ENCODE peak calls at places on chromosomes 1 and 21, in seven cellular contexts. One of them, this sample, is unnamed.
A peak's percentile ranks its signal among the peaks of the same experiment; 100 is the strongest.

GRCh38 chr1:201883786-201884185 is 4.9 kb upstream of the SHISA4 start:
- DNase-seq in GM12865: peak; percentile 10
- DNase-seq in T1000: no peak
- DNase-seq in psoas muscle: peak; percentile 75
- DNase-seq in RWPE1: peak; percentile 82
- DNase-seq in heart right ventricle: no peak
- DNase-seq in activated T-cell treated with anti-CD3 and anti-CD28 coated beads for 48 hours: no peak
- DNase-seq in this sample: no peak

GRCh38 chr21:38945536-38946245 is 140.0 kb downstream of the ETS2 start:
- DNase-seq in activated T-cell treated with anti-CD3 and anti-CD28 coated beads for 48 hours: no peak
- DNase-seq in psoas muscle: no peak
- DNase-seq in RWPE1: no peak
- DNase-seq in T1000: no peak
- DNase-seq in GM12865: no peak
- DNase-seq in heart right ventricle: no peak
- DNase-seq in this sample: peak; percentile 61

GRCh38 chr1:39789571-39790110 is 976 bp upstream of the BMP8B start:
- DNase-seq in RWPE1: no peak
- DNase-seq in T1000: no peak
- DNase-seq in activated T-cell treated with anti-CD3 and anti-CD28 coated beads for 48 hours: no peak
- DNase-seq in psoas muscle: no peak
- DNase-seq in heart right ventricle: no peak
- DNase-seq in GM12865: no peak
- DNase-seq in this sample: no peak

GRCh38 chr1:71357708-71358107 is 276.9 kb upstream of the ZRANB2 start:
- DNase-seq in psoas muscle: no peak
- DNase-seq in T1000: no peak
- DNase-seq in GM12865: no peak
- DNase-seq in RWPE1: no peak
- DNase-seq in activated T-cell treated with anti-CD3 and anti-CD28 coated beads for 48 hours: no peak
- DNase-seq in heart right ventricle: peak; percentile 3
- DNase-seq in this sample: no peak

GRCh38 chr1:244920911-244921310 is 56.6 kb upstream of the HNRNPU start:
- DNase-seq in T1000: no peak
- DNase-seq in activated T-cell treated with anti-CD3 and anti-CD28 coated beads for 48 hours: no peak
- DNase-seq in heart right ventricle: no peak
- DNase-seq in RWPE1: no peak
- DNase-seq in GM12865: peak; percentile 67
- DNase-seq in psoas muscle: peak; percentile 63
- DNase-seq in this sample: no peak

GRCh38 chr21:44054710-44055109 is 42.6 kb downstream of the TRAPPC10 start:
- DNase-seq in psoas muscle: no peak
- DNase-seq in RWPE1: no peak
- DNase-seq in heart right ventricle: no peak
- DNase-seq in T1000: no peak
- DNase-seq in activated T-cell treated with anti-CD3 and anti-CD28 coated beads for 48 hours: no peak
- DNase-seq in GM12865: no peak
- DNase-seq in this sample: no peak

GRCh38 chr1:181551249-181551648 is 67.9 kb downstream of the CACNA1E start:
- DNase-seq in activated T-cell treated with anti-CD3 and anti-CD28 coated beads for 48 hours: no peak
- DNase-seq in T1000: no peak
- DNase-seq in GM12865: no peak
- DNase-seq in RWPE1: no peak
- DNase-seq in heart right ventricle: no peak
- DNase-seq in psoas muscle: no peak
- DNase-seq in this sample: no peak

GRCh38 chr21:14690886-14691285 is 144.8 kb upstream of the SAMSN1 start:
- DNase-seq in RWPE1: no peak
- DNase-seq in psoas muscle: no peak
- DNase-seq in heart right ventricle: no peak
- DNase-seq in GM12865: no peak
- DNase-seq in activated T-cell treated with anti-CD3 and anti-CD28 coated beads for 48 hours: no peak
- DNase-seq in T1000: no peak
- DNase-seq in this sample: no peak

GRCh38 chr1:64846573-64847430 is 101.9 kb downstream of the RAVER2 start:
- DNase-seq in T1000: no peak
- DNase-seq in activated T-cell treated with anti-CD3 and anti-CD28 coated beads for 48 hours: no peak
- DNase-seq in heart right ventricle: no peak
- DNase-seq in RWPE1: no peak
- DNase-seq in psoas muscle: no peak
- DNase-seq in GM12865: no peak
- DNase-seq in this sample: no peak

GRCh38 chr1:29502225-29502755 is 266.0 kb downstream of the PTPRU start:
- DNase-seq in heart right ventricle: no peak
- DNase-seq in T1000: no peak
- DNase-seq in activated T-cell treated with anti-CD3 and anti-CD28 coated beads for 48 hours: no peak
- DNase-seq in RWPE1: no peak
- DNase-seq in GM12865: no peak
- DNase-seq in psoas muscle: no peak
- DNase-seq in this sample: no peak

GRCh38 chr21:37564341-37564923 is 197.9 kb downstream of the DYRK1A start:
- DNase-seq in psoas muscle: peak; percentile 93
- DNase-seq in RWPE1: peak; percentile 83
- DNase-seq in activated T-cell treated with anti-CD3 and anti-CD28 coated beads for 48 hours: peak; percentile 81
- DNase-seq in GM12865: peak; percentile 76
- DNase-seq in heart right ventricle: peak; percentile 70
- DNase-seq in T1000: peak; percentile 90
- DNase-seq in this sample: peak; percentile 99

GRCh38 chr1:107963601-107964396 is 1.2 kb downstream of the VAV3 start:
- DNase-seq in RWPE1: peak; percentile 1
- DNase-seq in T1000: no peak
- DNase-seq in heart right ventricle: peak; percentile 19
- DNase-seq in psoas muscle: peak; percentile 48
- DNase-seq in activated T-cell treated with anti-CD3 and anti-CD28 coated beads for 48 hours: peak; percentile 30
- DNase-seq in GM12865: peak; percentile 91
- DNase-seq in this sample: no peak

GRCh38 chr1:42963378-42964005 is 4.8 kb upstream of the SLC2A1 start:
- DNase-seq in GM12865: no peak
- DNase-seq in psoas muscle: no peak
- DNase-seq in activated T-cell treated with anti-CD3 and anti-CD28 coated beads for 48 hours: no peak
- DNase-seq in RWPE1: peak; percentile 58
- DNase-seq in heart right ventricle: no peak
- DNase-seq in T1000: peak; percentile 20
- DNase-seq in this sample: peak; percentile 90

GRCh38 chr1:30356839-30357238 is 366.5 kb downstream of the MATN1 start:
- DNase-seq in heart right ventricle: no peak
- DNase-seq in GM12865: no peak
- DNase-seq in T1000: no peak
- DNase-seq in activated T-cell treated with anti-CD3 and anti-CD28 coated beads for 48 hours: no peak
- DNase-seq in psoas muscle: no peak
- DNase-seq in RWPE1: no peak
- DNase-seq in this sample: no peak

GRCh38 chr1:32464716-32465540 is at the start of gene ZBTB8B:
- DNase-seq in GM12865: peak; percentile 37
- DNase-seq in heart right ventricle: peak; percentile 72
- DNase-seq in psoas muscle: peak; percentile 70
- DNase-seq in activated T-cell treated with anti-CD3 and anti-CD28 coated beads for 48 hours: peak; percentile 48
- DNase-seq in RWPE1: peak; percentile 95
- DNase-seq in T1000: no peak
- DNase-seq in this sample: no peak

GRCh38 chr1:165444897-165445370 is at the start of gene RXRG:
- DNase-seq in T1000: no peak
- DNase-seq in GM12865: no peak
- DNase-seq in heart right ventricle: peak; percentile 64
- DNase-seq in RWPE1: no peak
- DNase-seq in psoas muscle: peak; percentile 89
- DNase-seq in activated T-cell treated with anti-CD3 and anti-CD28 coated beads for 48 hours: peak; percentile 5
- DNase-seq in this sample: no peak

This sample was measured in Caki2.